ENCODE peak calls at places on chromosomes 6 and 20, in eight cellular contexts. E is fibroblast of the conjunctiva; Q is stimulated activated CD4-positive, alpha-beta T cell treated with anti-CD3 and anti-CD28 coated beads, TNF-alpha, amount 100 ng/mL, for 24 hours; C is posterior cingulate gyrus; L is cardiac fibroblast; S is GM23248; G is stimulated activated CD8-positive, alpha-beta memory T cell treated with anti-CD3 and anti-CD28 coated beads, Interleukin-2, amount 100 ng/mL, for 1 hour; B is activated T-helper 1 cell treated with Interleukin-2 at 50 U/mL for 16 hours. T is an unnamed sample.

GRCh38 chr20:20664795-20665194 is 47.6 kb downstream of the RALGAPA2 start:
- DNase-seq in C (no peak), S (peak), B (no peak), G (no peak), E (peak), L (peak), Q (no peak), T (no peak)

GRCh38 chr6:88708197-88708744 is 255.1 kb downstream of the RNGTT start:
- DNase-seq in B (no peak), G (no peak), E (no peak), C (no peak), Q (no peak), S (peak), L (no peak), T (no peak)

GRCh38 chr20:23659989-23660837 is 22.5 kb upstream of the CST3 start:
- DNase-seq in L (peak), S (peak), C (no peak), G (no peak), E (peak), B (no peak), Q (no peak), T (no peak)

GRCh38 chr20:19806806-19807691 is 49.0 kb downstream of the RIN2 start:
- DNase-seq in C (no peak), Q (no peak), S (no peak), E (peak), L (peak), G (no peak), B (no peak), T (no peak)

GRCh38 chr20:24681634-24682495 is 212.4 kb downstream of the SYNDIG1 start:
- DNase-seq in S (no peak), C (no peak), G (no peak), B (no peak), Q (no peak), L (no peak), E (no peak), T (no peak)

GRCh38 chr6:152271681-152272464 is 365.3 kb downstream of the SYNE1 start:
- DNase-seq in C (no peak), G (no peak), S (peak), E (peak), Q (no peak), B (no peak), L (peak), T (no peak)

GRCh38 chr20:37803476-37804307 is 99.2 kb upstream of the VSTM2L start:
- DNase-seq in E (no peak), B (no peak), L (no peak), G (no peak), S (no peak), Q (no peak), C (no peak), T (no peak)

GRCh38 chr20:45850926-45851325 is 6.3 kb downstream of the ACOT8 start:
- DNase-seq in Q (no peak), L (no peak), S (no peak), G (no peak), E (no peak), B (no peak), C (no peak), T (no peak)

GRCh38 chr6:131038612-131039344 is 24.3 kb downstream of the EPB41L2 start:
- DNase-seq in E (no peak), C (no peak), B (no peak), L (peak), Q (no peak), S (peak), G (no peak), T (no peak)

GRCh38 chr6:37696841-37697735 is 595 bp downstream of the MDGA1 start:
- DNase-seq in C (no peak), E (no peak), G (peak), Q (no peak), S (peak), B (peak), L (no peak), T (peak)

GRCh38 chr6:169566319-169566718 is 135.5 kb downstream of the WDR27 start:
- DNase-seq in Q (no peak), G (no peak), L (no peak), B (no peak), S (no peak), C (no peak), E (no peak), T (no peak)

GRCh38 chr20:62059926-62060630 is 5.6 kb downstream of the TAF4 start:
- DNase-seq in E (no peak), S (no peak), L (no peak), G (no peak), C (no peak), Q (no peak), B (no peak), T (no peak)